ENCODE peak calls at places on chromosomes 6 and 20, in eight cellular contexts. Q, P, D, A, W, F, I and T are unnamed samples. For H3K4me1, the result is how much of the 10 kb centered on the place peaks cover.

GRCh38 chr6:7148100-7148822 is 40.5 kb downstream of the RREB1 start:
- DNase-seq in I (peak), D (no peak), P (no peak), Q (peak), W (no peak), F (no peak), A (no peak), T (no peak)

GRCh38 chr6:49776444-49776843 is 10.6 kb downstream of the PGK2 start:
- DNase-seq in P (no peak), D (no peak), F (no peak), A (no peak), Q (no peak), W (no peak), I (no peak), T (no peak)

GRCh38 chr20:37518606-37519507 is 2.2 kb upstream of the NNAT start:
- DNase-seq in D (no peak), A (no peak), W (no peak), I (no peak), F (no peak), P (peak), Q (no peak), T (peak)

GRCh38 chr6:123962508-123962907 is 158.8 kb downstream of the NKAIN2 start:
- DNase-seq in D (no peak), F (no peak), P (peak), A (peak), Q (no peak), I (no peak), W (peak), T (no peak)

GRCh38 chr6:141580121-141580520 is 552.6 kb upstream of the GJE1 start:
- DNase-seq in Q (peak), W (no peak), P (no peak), F (no peak), A (no peak), D (no peak), I (no peak), T (no peak)

GRCh38 chr20:63574156-63574828 is at the start of gene HELZ2:
- DNase-seq in D (no peak), I (peak), F (peak), P (peak), W (peak), Q (peak), A (peak), T (peak)

GRCh38 chr20:33909331-33909921 is 84.3 kb upstream of the RALY start:
- DNase-seq in D (no peak), F (peak), W (no peak), P (no peak), I (peak), Q (peak), A (peak), T (no peak)

GRCh38 chr6:122322824-122323223 is 76.6 kb upstream of the HSF2 start:
- DNase-seq in D (no peak), Q (peak), P (no peak), W (peak), I (peak), F (peak), A (no peak), T (no peak)

GRCh38 chr6:90421656-90422055 is 125.0 kb upstream of the BACH2 start:
- DNase-seq in Q (no peak), I (no peak), D (no peak), P (no peak), W (no peak), F (no peak), A (no peak), T (no peak)

GRCh38 chr20:46353506-46354206 is 45.4 kb upstream of the CDH22 start:
- DNase-seq in I (no peak), W (no peak), F (no peak), Q (no peak), D (no peak), P (no peak), A (no peak), T (no peak)
- H3K4me1 ChIP-seq in I (under half), W (under half), F (under half), Q (under half), D (under half), P (under half), A (under half), T (under half)

GRCh38 chr6:26520088-26520839 is 17.9 kb upstream of the HMGN4 start:
- DNase-seq in P (peak), D (no peak), F (no peak), Q (no peak), W (no peak), A (no peak), I (no peak), T (peak)

GRCh38 chr6:26520840-26521484 is 17.2 kb upstream of the HMGN4 start:
- DNase-seq in I (peak), W (peak), A (peak), F (peak), P (peak), Q (peak), D (no peak), T (peak)

GRCh38 chr6:26519359-26519758 is 18.8 kb upstream of the HMGN4 start:
- DNase-seq in Q (no peak), W (no peak), I (no peak), D (no peak), P (no peak), A (no peak), F (no peak), T (no peak)

GRCh38 chr6:26524722-26525360 is 13.3 kb upstream of the HMGN4 start:
- DNase-seq in W (no peak), P (no peak), I (no peak), F (no peak), A (no peak), D (no peak), Q (no peak), T (no peak)

GRCh38 chr6:26521485-26522391 is 16.4 kb upstream of the HMGN4 start:
- DNase-seq in A (peak), W (peak), F (peak), D (no peak), P (peak), I (peak), Q (peak), T (peak)
- H3K4me1 ChIP-seq in A (under half), W (under half), F (under half), D (under half), P (under half), I (under half), Q (under half), T (under half)

DNA sequence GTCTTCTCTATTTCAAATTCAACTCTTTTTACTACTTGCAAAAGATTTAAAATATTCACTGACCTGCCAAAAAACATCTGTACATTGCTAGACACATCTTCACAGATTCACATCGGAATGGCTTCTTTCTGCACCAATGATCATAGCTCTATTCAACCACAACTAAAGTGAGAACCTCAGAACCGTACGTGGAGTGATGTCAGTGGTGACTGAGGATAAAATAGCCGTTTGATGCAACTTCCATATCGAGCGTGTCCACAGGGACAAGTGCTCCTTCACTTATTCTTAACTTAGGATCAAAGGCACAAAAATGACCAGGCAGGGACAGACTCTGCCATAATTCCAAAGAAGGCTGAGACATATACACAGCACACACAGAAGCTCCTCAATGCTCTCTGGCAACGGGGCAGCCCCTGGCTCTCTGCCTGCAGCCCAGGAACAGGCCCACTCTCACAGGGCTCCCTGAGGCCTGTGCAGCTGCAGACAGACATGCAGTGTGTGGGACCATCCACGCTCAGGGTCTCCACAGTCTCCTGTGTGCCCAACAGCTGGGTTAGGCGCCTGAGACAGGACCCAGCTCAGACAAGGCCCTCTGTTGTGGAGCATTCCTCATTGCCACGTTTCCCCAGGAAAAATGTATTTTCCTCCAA is 22.8 kb downstream of the FYN start:
- DNase-seq in W (no peak), A (no peak), F (no peak), Q (no peak), D (no peak), P (no peak), I (no peak), T (no peak)
- H3K4me1 ChIP-seq in W (under half), A (under half), F (under half), Q (under half), D (under half), P (under half), I (under half), T (half or more)

DNA sequence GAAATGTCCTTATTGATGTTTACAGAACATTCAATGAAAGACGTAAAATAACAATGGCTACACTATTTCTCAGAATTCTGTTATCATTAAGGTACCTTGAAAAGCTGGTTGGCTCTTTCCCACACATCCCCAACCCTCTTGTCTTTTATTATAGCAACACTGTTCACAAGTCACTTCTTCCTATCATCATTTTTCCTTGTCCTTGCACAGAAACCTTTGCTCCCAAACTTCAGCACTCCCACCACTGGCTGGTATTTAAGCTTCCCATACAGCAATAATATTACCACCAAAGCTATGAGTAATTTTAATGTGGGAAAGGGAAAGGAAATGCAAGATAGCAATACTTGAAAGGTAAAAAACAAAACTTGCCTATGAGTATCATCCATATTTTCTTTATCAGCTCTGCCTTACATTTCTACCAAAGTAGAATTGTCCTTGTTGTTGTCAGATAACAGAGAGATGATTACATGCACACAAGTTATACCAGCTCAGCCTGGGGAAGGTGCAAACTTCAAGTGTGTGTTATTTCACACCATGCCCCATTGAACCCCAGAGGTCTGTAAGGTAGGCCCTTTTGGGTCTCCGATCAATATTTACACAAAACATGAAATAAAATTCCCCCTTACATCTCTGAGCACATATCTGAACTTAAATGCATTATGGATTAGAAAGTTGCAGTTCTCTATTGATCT is 32.2 kb downstream of the ARHGAP18 start:
- DNase-seq in Q (peak), D (no peak), W (peak), P (no peak), A (no peak), F (no peak), I (no peak), T (no peak)
- H3K4me1 ChIP-seq in Q (under half), D (under half), W (under half), P (under half), A (under half), F (under half), I (under half), T (under half)

GRCh38 chr6:107655245-107655644 is 165.3 kb downstream of the SOBP start:
- DNase-seq in F (no peak), I (no peak), P (no peak), W (no peak), Q (no peak), D (no peak), A (no peak), T (no peak)

GRCh38 chr6:107657755-107658461 is 166.2 kb downstream of the SCML4 start:
- DNase-seq in W (peak), A (peak), F (peak), Q (peak), I (peak), D (no peak), P (peak), T (peak)

GRCh38 chr6:107657373-107657754 is 166.7 kb downstream of the SCML4 start:
- DNase-seq in I (no peak), W (no peak), D (no peak), A (no peak), P (no peak), Q (no peak), F (no peak), T (no peak)

GRCh38 chr6:107656883-107657282 is 167.0 kb downstream of the SOBP start:
- DNase-seq in I (no peak), F (no peak), D (no peak), Q (no peak), W (no peak), P (no peak), A (no peak), T (no peak)

DNA sequence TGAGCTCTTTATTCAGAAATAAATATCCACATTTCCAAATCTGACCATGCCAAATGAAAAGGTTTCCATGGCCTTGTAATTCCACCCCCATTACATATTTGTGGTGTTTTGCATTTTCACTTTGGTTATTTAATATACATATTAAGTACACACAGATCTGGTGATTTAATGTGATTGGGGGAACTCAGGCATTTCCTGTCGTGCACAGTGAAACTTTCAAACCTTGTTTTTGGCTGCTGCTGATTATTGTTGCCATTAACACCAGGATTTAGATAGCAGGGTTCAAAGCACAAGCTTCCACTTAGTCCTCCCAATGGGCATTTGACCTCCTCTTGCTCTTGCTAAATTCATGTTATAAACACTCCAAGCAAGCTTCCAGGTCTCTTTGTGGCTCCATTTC is 166.5 kb downstream of the SOBP start:
- DNase-seq in W (no peak), P (no peak), A (no peak), D (no peak), I (peak), Q (peak), F (no peak), T (no peak)
- H3K4me1 ChIP-seq in W (under half), P (under half), A (under half), D (under half), I (under half), Q (under half), F (under half), T (under half)

GRCh38 chr20:43923917-43924316 is 9.3 kb downstream of the TOX2 start:
- DNase-seq in D (no peak), W (no peak), P (no peak), Q (no peak), F (no peak), I (no peak), A (no peak), T (no peak)
- H3K4me1 ChIP-seq in D (under half), W (under half), P (under half), Q (under half), F (under half), I (under half), A (under half), T (under half)

GRCh38 chr6:11007715-11008608 is 36.1 kb downstream of the ELOVL2 start:
- DNase-seq in P (no peak), I (peak), Q (peak), F (peak), D (no peak), W (no peak), A (no peak), T (no peak)
- H3K4me1 ChIP-seq in P (under half), I (under half), Q (under half), F (under half), D (under half), W (under half), A (under half), T (under half)